ENCODE peak calls at places on chromosomes 12 and 14, in five cellular contexts. X is GM12892, W is HCT116, U is breast epithelium, R is Panc1. E is an unnamed sample.

GRCh38 chr12:106226884-106227640 is 20.8 kb downstream of the CKAP4 start:
- DNase-seq in U (no peak), X (peak), W (peak), R (peak), E (no peak)

GRCh38 chr14:105197274-105197673 is 16.2 kb upstream of the NUDT14 start:
- DNase-seq in U (no peak), X (no peak), R (no peak), W (no peak), E (no peak)

GRCh38 chr12:116528067-116528466 is 31.1 kb upstream of the MAP1LC3B2 start:
- DNase-seq in X (no peak), W (peak), R (no peak), U (no peak), E (no peak)

GRCh38 chr12:20628999-20629398 is 66.1 kb upstream of the SLCO1C1 start:
- DNase-seq in U (no peak), X (no peak), W (no peak), R (no peak), E (no peak)

GRCh38 chr12:107352347-107353081 is 259.2 kb upstream of the CRY1 start:
- DNase-seq in U (no peak), R (no peak), W (no peak), X (no peak), E (no peak)

GRCh38 chr14:100896369-100897060 is 7.0 kb downstream of the RTL1 start:
- DNase-seq in X (no peak), R (no peak), U (no peak), W (no peak), E (no peak)

GRCh38 chr12:3204716-3205617 is 127.8 kb downstream of the TSPAN9 start:
- DNase-seq in U (no peak), X (no peak), R (no peak), W (no peak), E (no peak)

GRCh38 chr14:60622920-60623263 is 26.4 kb downstream of the SIX1 start:
- DNase-seq in W (no peak), U (no peak), R (no peak), X (no peak), E (no peak)

GRCh38 chr12:54306925-54307731 is 6.3 kb upstream of the NFE2 start:
- DNase-seq in X (no peak), W (peak), U (peak), R (no peak), E (peak)

GRCh38 chr12:46246021-46246700 is 22.7 kb downstream of the SLC38A1 start:
- DNase-seq in W (no peak), X (no peak), R (no peak), U (no peak), E (no peak)

DNA sequence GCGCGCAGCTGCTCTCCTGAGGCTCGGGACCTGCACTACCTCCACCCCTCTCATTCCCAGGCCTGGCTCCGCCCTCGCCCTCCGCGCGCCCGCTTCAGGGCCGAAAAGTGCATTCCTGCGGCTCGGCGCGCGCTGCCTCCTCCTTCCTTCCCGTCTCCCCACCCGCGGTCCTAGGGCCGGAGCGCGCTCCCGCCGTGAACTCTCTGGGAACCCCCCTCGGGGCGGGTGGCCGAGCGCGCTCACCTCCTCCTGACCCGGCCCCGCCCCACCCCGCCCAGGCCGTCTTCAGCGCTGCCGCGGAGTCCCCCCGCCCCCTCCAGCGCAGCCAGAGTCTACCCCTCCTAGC is 11.2 kb downstream of the RARG start:
- DNase-seq in R (no peak), W (peak), X (peak), U (peak), E (peak)
- TF ChIP-seq POLR2AphosphoS5 in R (no peak), W (no peak), X (peak), U (no peak), E (peak)

GRCh38 chr12:103680591-103681065 is 93.6 kb downstream of the STAB2 start:
- DNase-seq in U (no peak), X (no peak), W (no peak), R (no peak), E (peak)
- TF ChIP-seq POLR2AphosphoS5 in U (no peak), X (no peak), W (no peak), R (no peak), E (no peak)

GRCh38 chr12:93043877-93044209 is 114.7 kb upstream of the EEA1 start:
- DNase-seq in X (no peak), U (no peak), R (no peak), W (no peak), E (no peak)
- TF ChIP-seq POLR2AphosphoS5 in X (no peak), U (no peak), R (no peak), W (no peak), E (no peak)

GRCh38 chr12:72267974-72268373 is 4.2 kb upstream of the TRHDE start:
- DNase-seq in U (no peak), W (no peak), R (no peak), X (no peak), E (no peak)
- TF ChIP-seq POLR2AphosphoS5 in U (no peak), W (no peak), R (no peak), X (no peak), E (no peak)

DNA sequence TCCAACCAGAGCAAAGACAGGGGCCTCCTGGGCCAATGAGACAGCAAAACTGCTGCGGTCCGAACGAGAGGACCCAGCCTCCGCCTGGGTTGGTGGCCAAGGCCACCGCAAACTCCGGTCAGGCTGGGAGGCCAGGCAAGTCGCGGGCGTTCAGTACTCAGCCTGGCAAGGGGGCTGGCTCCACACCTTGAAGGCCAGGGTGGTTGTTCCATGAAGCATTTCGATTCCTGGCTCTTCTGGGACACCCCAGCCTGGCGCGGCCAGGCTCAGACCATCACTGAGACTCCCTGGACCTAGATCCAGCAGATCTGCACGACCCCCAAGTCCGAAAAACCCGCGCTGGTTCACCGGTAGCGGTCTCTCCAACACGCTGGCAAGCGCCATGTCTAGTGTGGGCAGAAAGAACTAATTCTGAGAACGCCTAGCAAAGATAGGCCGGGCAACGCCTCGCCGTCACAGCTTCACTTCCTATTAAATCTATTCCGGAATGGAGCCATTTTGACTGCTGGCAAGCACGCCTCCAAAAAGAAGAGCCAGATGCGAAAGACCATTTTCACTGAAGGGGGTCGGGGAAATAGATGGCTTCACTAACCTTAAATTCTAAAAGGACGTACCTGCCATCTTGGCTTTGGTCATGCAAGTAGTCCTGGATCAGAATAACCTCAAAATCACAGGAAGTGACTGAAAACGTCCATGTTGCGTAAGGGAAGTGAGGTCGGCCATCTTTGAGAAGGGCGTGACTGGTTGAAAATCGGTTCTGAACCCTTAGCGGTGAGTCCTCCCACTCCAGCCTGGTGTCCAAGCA is at the start of gene PSMB5:
- DNase-seq in X (peak), W (peak), U (peak), R (peak), E (peak)
- TF ChIP-seq POLR2AphosphoS5 in X (peak), W (peak), U (peak), R (peak), E (no peak)

GRCh38 chr14:77033622-77034521 is 5.4 kb upstream of the IRF2BPL start:
- DNase-seq in X (peak), U (peak), R (no peak), W (no peak), E (peak)
- TF ChIP-seq POLR2AphosphoS5 in X (peak), U (peak), R (peak), W (peak), E (peak)

E was measured in transverse colon.